ENCODE peak calls at places on chromosomes 3 and 15, in eight cellular contexts. C, G, T, D, R, Z, A and M are unnamed samples.

GRCh38 chr3:149450281-149450680 is 24.2 kb upstream of the TM4SF4 start:
- DNase-seq in R (no peak), C (no peak), T (no peak), Z (no peak), D (no peak), A (no peak), G (no peak), M (no peak)

GRCh38 chr3:123326531-123326930 is 122.4 kb downstream of the ADCY5 start:
- DNase-seq in C (no peak), Z (no peak), A (no peak), R (no peak), T (no peak), G (no peak), D (no peak), M (no peak)

GRCh38 chr3:14548321-14548729 is 8.2 kb upstream of the GRIP2 start:
- DNase-seq in G (peak), D (peak), A (peak), Z (peak), R (no peak), C (peak), T (peak), M (peak)

GRCh38 chr3:141955163-141955562 is 78.7 kb downstream of the ATP1B3 start:
- DNase-seq in D (no peak), Z (no peak), C (no peak), G (no peak), A (peak), R (no peak), T (no peak), M (no peak)

GRCh38 chr3:99418709-99419108 is 219.7 kb upstream of the COL8A1 start:
- DNase-seq in A (no peak), C (no peak), G (no peak), T (no peak), D (no peak), Z (no peak), R (no peak), M (no peak)

GRCh38 chr15:58608129-58608590 is 141.3 kb downstream of the ADAM10 start:
- DNase-seq in C (no peak), T (no peak), Z (no peak), G (no peak), R (no peak), A (no peak), D (no peak), M (no peak)

GRCh38 chr15:53251998-53252397 is 461.9 kb upstream of the ONECUT1 start:
- DNase-seq in A (no peak), C (no peak), R (no peak), T (no peak), Z (no peak), G (no peak), D (no peak), M (no peak)

GRCh38 chr3:46928297-46928696 is 48.2 kb downstream of the CCDC12 start:
- DNase-seq in D (no peak), R (no peak), C (no peak), A (no peak), G (no peak), Z (no peak), T (no peak), M (no peak)

GRCh38 chr3:58111513-58112184 is 99.1 kb downstream of the DNASE1L3 start:
- DNase-seq in R (peak), Z (no peak), T (no peak), D (peak), G (peak), A (no peak), C (peak), M (no peak)

GRCh38 chr15:93417156-93418077 is 328.4 kb upstream of the RGMA start:
- DNase-seq in Z (no peak), T (no peak), R (no peak), G (no peak), D (no peak), A (no peak), C (no peak), M (no peak)

DNA sequence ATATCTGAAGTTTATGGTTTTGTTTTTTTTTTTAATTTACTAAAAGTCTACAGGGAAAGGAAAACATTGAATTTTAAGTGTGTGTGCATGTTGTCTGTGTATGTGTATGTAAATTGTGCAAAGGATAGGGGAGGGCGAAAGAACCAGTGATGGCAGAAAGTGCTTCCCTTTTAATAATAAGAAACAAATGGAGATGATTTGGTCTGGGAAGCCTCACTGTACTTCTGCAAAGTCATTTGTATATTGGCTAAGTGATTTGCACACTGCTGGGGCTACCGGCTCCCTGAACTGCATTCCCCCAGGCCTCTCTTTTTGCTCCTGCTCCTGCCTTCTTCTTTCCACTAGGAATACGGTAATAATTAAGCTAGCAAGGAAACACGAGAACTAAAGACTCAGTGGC is 101.2 kb downstream of the CD47 start:
- DNase-seq in G (no peak), T (no peak), R (no peak), Z (no peak), D (no peak), A (no peak), C (no peak), M (no peak)
- TF ChIP-seq POLR2A in G (no peak), T (no peak), R (no peak), Z (no peak), D (no peak), A (no peak), C (no peak), M (no peak)

GRCh38 chr15:43370975-43371974 is at the start of the genes TUBGCP4 and ZSCAN29:
- DNase-seq in G (peak), C (peak), Z (peak), D (peak), A (peak), R (peak), T (peak), M (peak)
- TF ChIP-seq POLR2AphosphoS5 in G (peak), C (peak), Z (no peak), D (peak), A (no peak), R (peak), T (peak), M (peak)

GRCh38 chr3:169923189-169923588 is 11.8 kb downstream of the SAMD7 start:
- DNase-seq in A (no peak), G (peak), Z (no peak), D (no peak), C (peak), R (no peak), T (no peak), M (no peak)
- TF ChIP-seq POLR2A in A (no peak), G (no peak), Z (no peak), D (no peak), C (no peak), R (no peak), T (no peak), M (no peak)

GRCh38 chr3:53170325-53171108 is 9.5 kb downstream of the PRKCD start:
- DNase-seq in G (peak), D (no peak), Z (no peak), C (no peak), T (peak), R (no peak), A (no peak), M (no peak)
- TF ChIP-seq POLR2AphosphoS5 in G (no peak), D (no peak), Z (no peak), C (no peak), T (peak), R (no peak), A (no peak), M (no peak)

DNA sequence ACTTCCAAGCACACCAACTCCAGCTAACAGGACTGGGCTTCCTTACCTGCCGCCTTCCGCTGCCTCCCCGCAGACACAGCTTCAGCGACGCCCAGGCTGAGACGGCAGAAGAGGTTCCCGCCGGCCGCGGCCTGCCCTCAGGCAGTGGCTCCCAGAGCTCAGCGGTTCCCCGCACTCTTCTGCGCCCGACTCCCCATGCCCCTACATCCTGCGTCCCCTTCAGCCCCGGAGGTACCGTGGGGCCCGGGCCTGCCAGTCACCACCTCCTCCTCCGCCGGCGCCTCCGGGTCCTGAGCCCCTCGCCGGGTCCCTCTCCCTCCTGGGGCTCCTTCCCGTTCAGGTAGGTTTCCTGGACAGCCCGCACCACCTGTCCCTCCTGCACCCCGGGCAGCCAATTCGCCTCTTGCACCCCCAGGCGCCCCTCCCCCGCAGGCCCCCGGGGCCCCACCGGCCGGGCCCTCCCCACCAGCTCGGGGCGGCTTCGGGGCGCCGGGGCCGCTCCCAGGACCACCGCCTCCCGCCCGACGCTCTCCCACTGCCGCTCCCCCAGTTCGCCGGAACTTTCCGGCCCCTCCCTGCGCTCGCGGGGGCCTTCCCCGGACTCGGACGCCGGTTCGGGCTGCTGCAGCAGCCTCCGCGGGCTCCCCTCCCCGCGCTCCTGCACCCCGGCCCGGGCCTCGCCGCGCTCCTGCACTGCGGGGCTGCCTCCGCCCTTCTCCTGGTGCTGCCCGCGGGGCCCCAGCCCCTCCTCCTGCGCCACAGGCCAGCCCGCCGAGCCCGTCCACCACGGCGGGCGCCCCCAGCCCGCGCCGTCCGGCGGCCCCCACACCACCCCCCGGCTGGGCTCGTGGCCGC is at the start of gene TNK2:
- DNase-seq in A (peak), D (no peak), R (no peak), Z (peak), C (peak), G (peak), T (no peak), M (no peak)
- TF ChIP-seq POLR2A in A (no peak), D (no peak), R (no peak), Z (no peak), C (no peak), G (no peak), T (no peak), M (no peak)